ENCODE peak calls at places on chromosomes 12 and 14, in seven cellular contexts. W, E, A, Q, F, U and C are unnamed samples.

GRCh38 chr12:24904871-24905270 is 44.0 kb downstream of the BCAT1 start:
- DNase-seq in E (no peak), U (no peak), A (no peak), W (no peak), Q (peak), F (no peak), C (no peak)

GRCh38 chr12:40105515-40106201 is at the start of gene SLC2A13:
- DNase-seq in U (peak), A (peak), Q (peak), W (peak), E (peak), F (peak), C (peak)

GRCh38 chr14:77023001-77023996 is 5.2 kb downstream of the IRF2BPL start:
- DNase-seq in W (peak), E (peak), Q (peak), U (no peak), A (peak), F (no peak), C (no peak)

GRCh38 chr12:70576341-70577282 is 60.6 kb downstream of the PTPRB start:
- DNase-seq in W (no peak), E (no peak), Q (peak), F (no peak), A (peak), U (no peak), C (peak)

GRCh38 chr14:32620303-32620702 is 291.2 kb downstream of the AKAP6 start:
- DNase-seq in A (no peak), Q (no peak), U (no peak), E (no peak), F (no peak), W (no peak), C (no peak)

GRCh38 chr12:113187588-113187987 is 2.1 kb downstream of the RITA1 start:
- DNase-seq in W (no peak), A (no peak), Q (no peak), E (no peak), F (no peak), U (no peak), C (no peak)

GRCh38 chr14:90140298-90140955 is 78.6 kb downstream of the KCNK13 start:
- DNase-seq in E (no peak), W (no peak), A (no peak), F (no peak), U (no peak), Q (no peak), C (peak)

GRCh38 chr12:64781374-64782029 is 22.3 kb upstream of the GNS start:
- DNase-seq in W (no peak), A (no peak), F (no peak), Q (peak), E (peak), U (no peak), C (peak)

GRCh38 chr12:120979862-120980696 is 1.7 kb downstream of the HNF1A start:
- DNase-seq in A (no peak), U (no peak), Q (peak), E (no peak), F (no peak), W (no peak), C (peak)

GRCh38 chr12:113129664-113130456 is 5.7 kb downstream of the RASAL1 start:
- DNase-seq in F (no peak), A (no peak), Q (no peak), U (peak), W (no peak), E (no peak), C (no peak)

GRCh38 chr12:123530683-123531082 is 2.8 kb downstream of the RILPL1 start:
- DNase-seq in E (no peak), F (no peak), A (no peak), U (no peak), W (no peak), Q (no peak), C (no peak)

GRCh38 chr12:51828951-51829581 is 19.5 kb downstream of the FIGNL2 start:
- DNase-seq in A (no peak), F (no peak), Q (peak), W (no peak), U (no peak), E (no peak), C (peak)

GRCh38 chr12:54154708-54155316 is 34.0 kb downstream of the SMUG1 start:
- DNase-seq in A (no peak), W (no peak), Q (no peak), F (no peak), U (no peak), E (no peak), C (no peak)

GRCh38 chr12:20420557-20420956 is 52.2 kb downstream of the PDE3A start:
- DNase-seq in A (no peak), Q (no peak), W (no peak), F (no peak), E (no peak), U (no peak), C (no peak)

GRCh38 chr12:17372508-17372907 is 717.5 kb downstream of the RERGL start:
- DNase-seq in Q (no peak), E (no peak), A (no peak), F (no peak), W (no peak), U (no peak), C (no peak)